ENCODE peak calls at places on chromosomes 16 and 17, in ten cellular contexts. V is kidney epithelial cell, J is coronary artery, M is AG09319, H is foreskin fibroblast, U is cardiac muscle cell, G is heart left ventricle, N is transverse colon, A is SK-N-SH, K is ovary. Z is an unnamed sample.
A peak's percentile ranks its signal among the peaks of the same experiment; 100 is the strongest.

GRCh38 chr17:17757391-17757791 is 76.1 kb downstream of the RAI1 start:
- DNase-seq in A (no peak), V (no peak), M (no peak), N (no peak), G (no peak), K (no peak), J (no peak), H (no peak), U (no peak), Z (no peak)

GRCh38 chr17:12599185-12599920 is 66.3 kb upstream of the MYOCD start:
- DNase-seq in V (no peak), K (no peak), G (no peak), H (peak; percentile 15), J (no peak), A (no peak), M (no peak), N (no peak), U (no peak), Z (no peak)

GRCh38 chr17:75087558-75088453 is at the start of gene SLC16A5:
- DNase-seq in H (peak; percentile 88), V (no peak), J (peak; percentile 81), M (peak; percentile 56), A (no peak), G (peak; percentile 91), N (peak; percentile 94), K (peak; percentile 80), U (peak; percentile 93), Z (peak; percentile 87)

GRCh38 chr16:56355221-56355620 is 70.1 kb downstream of the AMFR start:
- DNase-seq in V (no peak), G (peak; percentile 13), M (no peak), U (no peak), H (no peak), J (peak; percentile 52), K (peak; percentile 11), N (no peak), A (peak; percentile 12), Z (no peak)

GRCh38 chr16:3879258-3879886 is 1.1 kb downstream of the CREBBP start:
- DNase-seq in J (peak; percentile 77), M (no peak), U (no peak), A (peak; percentile 54), G (peak; percentile 45), V (no peak), H (no peak), N (peak; percentile 25), K (no peak), Z (no peak)

GRCh38 chr17:68433211-68433610 is 24.1 kb downstream of the WIPI1 start:
- DNase-seq in H (no peak), V (no peak), U (no peak), K (no peak), G (no peak), A (no peak), N (no peak), J (no peak), M (no peak), Z (no peak)

GRCh38 chr16:51657844-51658243 is 506.8 kb upstream of the SALL1 start:
- DNase-seq in G (no peak), U (no peak), H (no peak), J (no peak), N (no peak), A (no peak), V (no peak), M (no peak), K (no peak), Z (no peak)

GRCh38 chr17:77618731-77619130 is 339.8 kb upstream of the TNRC6C start:
- DNase-seq in K (no peak), M (no peak), N (no peak), J (no peak), H (no peak), A (no peak), U (no peak), V (no peak), G (no peak), Z (no peak)

GRCh38 chr17:44792276-44792675 is 33.5 kb downstream of the ADAM11 start:
- DNase-seq in G (no peak), M (no peak), K (no peak), N (no peak), J (peak; percentile 17), A (no peak), V (no peak), H (peak; percentile 40), U (peak; percentile 35), Z (peak; percentile 25)

GRCh38 chr17:44794699-44795413 is 35.2 kb downstream of the GJC1 start:
- DNase-seq in G (no peak), K (no peak), A (no peak), N (no peak), H (peak; percentile 89), U (peak; percentile 64), V (peak; percentile 93), M (peak; percentile 43), J (no peak), Z (peak; percentile 89)

GRCh38 chr17:44795421-44795820 is 34.7 kb downstream of the GJC1 start:
- DNase-seq in K (no peak), M (no peak), N (no peak), V (no peak), U (no peak), H (no peak), G (no peak), J (no peak), A (no peak), Z (no peak)

GRCh38 chr17:44795928-44796327 is 34.2 kb downstream of the GJC1 start:
- DNase-seq in A (no peak), U (no peak), M (no peak), H (no peak), K (no peak), N (no peak), G (no peak), V (no peak), J (no peak), Z (no peak)

GRCh38 chr17:44793885-44794698 is 35.3 kb downstream of the ADAM11 start:
- DNase-seq in V (no peak), N (no peak), U (peak; percentile 25), G (no peak), J (no peak), K (no peak), A (no peak), M (no peak), H (peak; percentile 28), Z (no peak)
- TF ChIP-seq CTCF in V (no peak), N (no peak), U (no peak), G (peak; percentile 7), J (no peak), K (no peak), A (no peak), M (no peak), H (no peak), Z (no peak)

GRCh38 chr17:82898976-82899514 is 59.2 kb upstream of the ZNF750 start:
- DNase-seq in A (peak; percentile 63), G (no peak), M (no peak), K (no peak), V (no peak), H (no peak), U (no peak), N (no peak), J (no peak), Z (no peak)

GRCh38 chr17:82899941-82900340 is 60.1 kb upstream of the ZNF750 start:
- DNase-seq in V (no peak), M (no peak), J (no peak), G (no peak), K (no peak), H (no peak), N (no peak), U (no peak), A (no peak), Z (no peak)

GRCh38 chr17:82895087-82895486 is 55.3 kb upstream of the ZNF750 start:
- DNase-seq in H (no peak), U (no peak), K (no peak), M (no peak), A (no peak), V (no peak), J (no peak), N (no peak), G (no peak), Z (no peak)

GRCh38 chr17:82896071-82897000 is 56.5 kb upstream of the ZNF750 start:
- DNase-seq in M (no peak), H (no peak), U (no peak), A (no peak), J (no peak), N (no peak), G (no peak), V (no peak), K (no peak), Z (no peak)

DNA sequence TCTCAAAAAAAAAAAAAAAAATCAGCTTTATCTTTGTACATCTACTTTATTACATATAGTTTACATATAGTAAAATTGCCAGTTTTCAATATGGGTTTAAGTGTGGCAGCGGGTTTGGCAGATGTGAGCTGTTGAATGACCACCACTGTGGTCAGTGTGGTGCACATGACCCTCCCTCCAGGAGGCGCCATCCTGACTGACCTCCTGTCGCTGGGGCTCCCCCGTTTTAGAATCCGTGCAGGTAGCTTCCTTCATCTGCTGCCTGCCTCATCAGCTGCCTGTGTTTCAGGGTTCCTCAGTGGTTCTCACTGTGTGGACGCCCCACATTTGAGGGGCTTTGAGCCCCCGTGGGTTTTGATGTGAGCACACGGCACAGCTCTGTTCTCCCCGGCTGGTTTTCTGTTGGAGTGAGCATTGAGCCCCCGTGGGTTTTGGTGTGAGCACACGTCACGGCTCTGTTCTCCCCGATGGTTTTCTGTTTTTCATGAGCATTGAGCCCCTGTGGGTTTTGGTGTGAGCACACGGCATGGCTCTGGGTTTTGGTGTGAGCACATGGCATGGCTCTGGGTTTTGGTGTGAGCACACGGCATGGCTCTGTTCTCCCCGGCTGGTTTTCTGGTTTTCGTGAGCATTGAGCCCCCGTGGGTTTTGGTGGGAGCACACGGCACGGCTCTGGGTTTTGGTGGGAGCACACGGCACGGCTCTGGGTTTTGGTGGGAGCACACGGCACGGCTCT is 57.9 kb upstream of the ZNF750 start:
- DNase-seq in N (no peak), H (no peak), V (no peak), K (no peak), M (no peak), A (no peak), G (no peak), J (no peak), U (no peak), Z (no peak)
- TF ChIP-seq CTCF in N (no peak), H (no peak), V (no peak), K (no peak), M (no peak), A (no peak), G (no peak), J (no peak), U (no peak), Z (no peak)

DNA sequence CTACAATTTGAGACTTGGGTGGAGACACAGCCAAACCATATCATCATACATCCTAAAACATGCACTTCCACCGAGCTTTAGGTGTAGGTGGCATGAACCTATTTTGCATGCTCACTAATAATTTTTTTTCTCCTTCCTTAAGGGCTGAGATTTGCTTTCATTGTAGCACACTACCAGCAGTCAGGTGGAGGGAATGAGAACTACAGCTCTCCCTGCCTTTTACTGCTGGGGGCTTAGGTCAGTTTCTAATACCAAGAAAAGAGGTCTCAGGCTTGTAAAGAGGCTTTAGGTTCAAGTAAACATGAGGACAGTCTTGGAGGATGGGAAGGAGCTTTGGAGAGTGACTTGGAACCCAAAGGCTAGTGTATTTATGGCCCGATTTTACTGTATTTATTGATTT is 22.0 kb downstream of the CFAP20 start:
- DNase-seq in J (no peak), A (no peak), U (no peak), N (no peak), G (no peak), K (no peak), H (no peak), V (no peak), M (no peak), Z (no peak)
- TF ChIP-seq CTCF in J (no peak), A (peak; percentile 13), U (no peak), N (no peak), G (no peak), K (no peak), H (no peak), V (no peak), M (no peak), Z (no peak)

GRCh38 chr16:8727084-8727590 is 52.7 kb downstream of the ABAT start:
- DNase-seq in K (no peak), M (no peak), A (no peak), N (no peak), G (no peak), H (no peak), V (no peak), J (no peak), U (no peak), Z (no peak)

GRCh38 chr16:8733849-8734540 is 59.6 kb downstream of the ABAT start:
- DNase-seq in G (no peak), V (no peak), U (no peak), M (no peak), K (no peak), J (no peak), N (no peak), H (no peak), A (no peak), Z (no peak)

GRCh38 chr16:8727857-8728618 is 53.6 kb downstream of the ABAT start:
- DNase-seq in M (no peak), J (no peak), H (no peak), A (no peak), U (no peak), K (no peak), G (no peak), N (no peak), V (no peak), Z (no peak)

GRCh38 chr16:8730335-8730915 is 56.0 kb downstream of the ABAT start:
- DNase-seq in K (no peak), M (no peak), H (no peak), A (no peak), N (no peak), U (no peak), G (no peak), J (no peak), V (no peak), Z (no peak)

DNA sequence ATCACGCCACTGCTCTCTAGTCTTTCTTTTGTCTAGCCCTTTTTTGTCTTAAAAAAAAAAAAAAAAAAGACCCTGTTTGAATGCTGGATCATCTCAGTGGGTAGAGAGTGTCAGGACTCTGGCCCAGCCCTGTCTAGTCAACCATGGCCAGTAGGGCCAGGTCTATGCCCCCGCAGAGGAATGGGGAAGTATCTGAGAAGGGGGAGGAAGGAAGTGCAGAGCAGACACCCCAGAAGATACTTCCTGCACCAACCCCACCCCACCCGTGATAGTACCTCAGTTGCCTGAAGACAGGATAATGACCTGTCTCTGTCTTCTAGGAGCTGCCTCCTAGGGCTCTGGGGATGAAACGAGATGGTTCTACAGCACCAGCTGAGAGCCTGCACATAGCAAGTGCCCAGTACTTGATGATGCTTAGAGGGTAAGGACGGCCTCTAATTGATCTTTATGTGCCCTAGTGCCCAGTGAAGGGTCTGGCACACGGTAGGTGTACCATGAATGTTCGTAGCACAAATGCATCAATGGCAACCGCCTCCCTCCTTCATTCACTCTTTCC is 55.4 kb downstream of the ABAT start:
- DNase-seq in V (no peak), J (no peak), K (no peak), A (no peak), U (no peak), N (no peak), M (no peak), H (no peak), G (no peak), Z (no peak)
- TF ChIP-seq CTCF in V (no peak), J (no peak), K (no peak), A (no peak), U (no peak), N (no peak), M (no peak), H (no peak), G (no peak), Z (no peak)

Z was measured in AG10803.